ENCODE peak calls at places on chromosome 15, in nine cellular contexts. N, A, Z, L, H, W, X, G and Q are unnamed samples.

GRCh38 chr15:74307827-74308642 is 59.4 kb downstream of the CYP11A1 start:
- DNase-seq in N (no peak), A (no peak), Z (peak), L (peak), H (peak), W (peak), X (peak), G (no peak), Q (peak)

GRCh38 chr15:87871130-87871737 is 385.3 kb downstream of the NTRK3 start:
- DNase-seq in N (no peak), A (no peak), Z (no peak), L (peak), H (no peak), W (no peak), X (no peak), G (no peak), Q (no peak)

GRCh38 chr15:67863442-67863987 is 23.7 kb upstream of the RNU6-1 start:
- DNase-seq in N (peak), A (no peak), Z (peak), L (peak), H (peak), W (peak), X (peak), G (peak), Q (peak)

GRCh38 chr15:82139823-82140268 is 94.0 kb upstream of the MEX3B start:
- DNase-seq in N (no peak), A (no peak), Z (no peak), L (peak), H (peak), W (no peak), X (no peak), G (no peak), Q (no peak)

GRCh38 chr15:68652141-68652540 is 73.3 kb downstream of the CORO2B start:
- DNase-seq in N (peak), A (no peak), Z (no peak), L (no peak), H (no peak), W (peak), X (no peak), G (peak), Q (no peak)

GRCh38 chr15:90877315-90877714 is 7.0 kb upstream of the FES start:
- DNase-seq in N (no peak), A (no peak), Z (no peak), L (no peak), H (no peak), W (no peak), X (no peak), G (no peak), Q (no peak)

GRCh38 chr15:40650479-40650878 is 44.5 kb upstream of the RAD51 start:
- DNase-seq in N (no peak), A (no peak), Z (no peak), L (no peak), H (no peak), W (no peak), X (no peak), G (no peak), Q (no peak)

GRCh38 chr15:90231028-90232017 is 2.4 kb downstream of the CIB1 start:
- DNase-seq in N (no peak), A (no peak), Z (no peak), L (no peak), H (no peak), W (no peak), X (no peak), G (peak), Q (no peak)

GRCh38 chr15:100718075-100718980 is 115.9 kb downstream of the ASB7 start:
- DNase-seq in N (peak), A (no peak), Z (no peak), L (no peak), H (no peak), W (no peak), X (no peak), G (no peak), Q (no peak)

GRCh38 chr15:99264125-99264524 is 12.8 kb downstream of the LRRC28 start:
- DNase-seq in N (no peak), A (no peak), Z (no peak), L (no peak), H (peak), W (no peak), X (no peak), G (no peak), Q (no peak)

GRCh38 chr15:67013696-67014095 is 51.7 kb upstream of the SMAD3 start:
- DNase-seq in N (no peak), A (no peak), Z (peak), L (peak), H (peak), W (no peak), X (no peak), G (peak), Q (no peak)

GRCh38 chr15:66950114-66950513 is 115.3 kb upstream of the SMAD3 start:
- DNase-seq in N (no peak), A (no peak), Z (no peak), L (no peak), H (no peak), W (no peak), X (no peak), G (no peak), Q (no peak)

GRCh38 chr15:63860161-63860954 is 26.6 kb upstream of the HERC1 start:
- DNase-seq in N (no peak), A (no peak), Z (no peak), L (no peak), H (no peak), W (no peak), X (no peak), G (no peak), Q (no peak)

GRCh38 chr15:77506311-77507150 is 85.8 kb downstream of the HMG20A start:
- DNase-seq in N (no peak), A (no peak), Z (peak), L (no peak), H (peak), W (no peak), X (peak), G (peak), Q (peak)

GRCh38 chr15:78811124-78811824 is at the start of gene ADAMTS7:
- DNase-seq in N (peak), A (no peak), Z (peak), L (peak), H (peak), W (peak), X (peak), G (peak), Q (peak)

GRCh38 chr15:98787936-98788757 is 139.8 kb downstream of the IGF1R start:
- DNase-seq in N (no peak), A (no peak), Z (no peak), L (no peak), H (no peak), W (peak), X (no peak), G (no peak), Q (no peak)

GRCh38 chr15:34076785-34077184 is 24.9 kb downstream of the EMC7 start:
- DNase-seq in N (no peak), A (no peak), Z (no peak), L (no peak), H (no peak), W (no peak), X (no peak), G (no peak), Q (no peak)

GRCh38 chr15:63968122-63968524 is 78.2 kb downstream of the DAPK2 start:
- DNase-seq in N (no peak), A (no peak), Z (no peak), L (no peak), H (no peak), W (no peak), X (no peak), G (peak), Q (no peak)

GRCh38 chr15:43095708-43096347 is 10.0 kb downstream of the UBR1 start:
- DNase-seq in N (no peak), A (peak), Z (no peak), L (peak), H (peak), W (no peak), X (no peak), G (no peak), Q (no peak)

GRCh38 chr15:49898575-49899283 is 220.3 kb downstream of the ATP8B4 start:
- DNase-seq in N (no peak), A (no peak), Z (no peak), L (no peak), H (no peak), W (no peak), X (no peak), G (no peak), Q (no peak)

GRCh38 chr15:72155021-72155621 is 36.9 kb downstream of the SENP8 start:
- DNase-seq in N (peak), A (no peak), Z (peak), L (peak), H (peak), W (no peak), X (peak), G (peak), Q (peak)

GRCh38 chr15:75597667-75598341 is 18.7 kb upstream of the PTPN9 start:
- DNase-seq in N (no peak), A (no peak), Z (no peak), L (peak), H (no peak), W (no peak), X (no peak), G (no peak), Q (no peak)

GRCh38 chr15:98800437-98801233 is 152.3 kb downstream of the IGF1R start:
- DNase-seq in N (no peak), A (peak), Z (peak), L (peak), H (peak), W (peak), X (peak), G (no peak), Q (no peak)

GRCh38 chr15:73564255-73564654 is 68.9 kb downstream of the NPTN start:
- DNase-seq in N (no peak), A (no peak), Z (no peak), L (peak), H (peak), W (peak), X (peak), G (no peak), Q (no peak)

GRCh38 chr15:60840703-60841411 is 361.9 kb upstream of the ICE2 start:
- DNase-seq in N (no peak), A (no peak), Z (no peak), L (no peak), H (no peak), W (no peak), X (no peak), G (no peak), Q (no peak)

GRCh38 chr15:70518201-70519003 is 245.0 kb downstream of the UACA start:
- DNase-seq in N (no peak), A (no peak), Z (no peak), L (no peak), H (no peak), W (no peak), X (no peak), G (no peak), Q (no peak)

GRCh38 chr15:67091073-67091965 is 25.9 kb downstream of the SMAD3 start:
- DNase-seq in N (no peak), A (no peak), Z (peak), L (peak), H (peak), W (no peak), X (peak), G (peak), Q (peak)

GRCh38 chr15:66387176-66388056 is 704 bp downstream of the MAP2K1 start:
- DNase-seq in N (peak), A (peak), Z (peak), L (peak), H (peak), W (peak), X (peak), G (peak), Q (peak)

GRCh38 chr15:89057506-89058133 is 30.6 kb upstream of the ABHD2 start:
- DNase-seq in N (peak), A (no peak), Z (peak), L (peak), H (peak), W (peak), X (peak), G (peak), Q (peak)

GRCh38 chr15:92068121-92068520 is 214.6 kb downstream of the SLCO3A1 start:
- DNase-seq in N (no peak), A (no peak), Z (no peak), L (no peak), H (no peak), W (no peak), X (no peak), G (no peak), Q (no peak)

GRCh38 chr15:90955911-90956310 is 1.2 kb downstream of the RCCD1 start:
- DNase-seq in N (no peak), A (no peak), Z (no peak), L (no peak), H (no peak), W (no peak), X (peak), G (no peak), Q (no peak)

GRCh38 chr15:50353251-50353998 is 1.6 kb downstream of the GABPB1 start:
- DNase-seq in N (no peak), A (peak), Z (no peak), L (peak), H (peak), W (no peak), X (no peak), G (no peak), Q (no peak)

GRCh38 chr15:34944946-34945345 is 24.6 kb downstream of the AQR start:
- DNase-seq in N (no peak), A (no peak), Z (no peak), L (no peak), H (no peak), W (no peak), X (no peak), G (no peak), Q (no peak)

GRCh38 chr15:72856549-72857040 is 73.0 kb upstream of the ADPGK start:
- DNase-seq in N (no peak), A (no peak), Z (no peak), L (no peak), H (no peak), W (no peak), X (no peak), G (no peak), Q (no peak)

GRCh38 chr15:75024102-75024636 is 779 bp downstream of the PPCDC start:
- DNase-seq in N (no peak), A (no peak), Z (no peak), L (peak), H (peak), W (no peak), X (no peak), G (no peak), Q (no peak)